ENCODE peak calls at places on chromosomes 13 and 19, in four cellular contexts. B, Q, N and Z are unnamed samples.

GRCh38 chr19:38744906-38745305 is 632 bp upstream of the CAPN12 start:
- DNase-seq in B (no peak), Q (no peak), N (no peak), Z (no peak)

GRCh38 chr13:77692746-77693448 is 4.6 kb upstream of the SLAIN1 start:
- DNase-seq in B (no peak), Q (no peak), N (no peak), Z (no peak)

GRCh38 chr19:45395524-45396388 is 9.1 kb downstream of the PPP1R13L start:
- DNase-seq in B (no peak), Q (no peak), N (peak), Z (no peak)

GRCh38 chr19:47719047-47719885 is 6.0 kb downstream of the EHD2 start:
- DNase-seq in B (peak), Q (peak), N (no peak), Z (peak)

GRCh38 chr13:26984337-26984736 is 187.3 kb downstream of the USP12 start:
- DNase-seq in B (no peak), Q (no peak), N (no peak), Z (no peak)

GRCh38 chr19:6501740-6502648 is at the start of gene TUBB4A:
- DNase-seq in B (peak), Q (peak), N (peak), Z (no peak)

GRCh38 chr19:1811472-1811894 is 593 bp downstream of the ATP8B3 start:
- DNase-seq in B (peak), Q (peak), N (peak), Z (peak)

GRCh38 chr13:112773601-112774447 is 84.0 kb downstream of the ATP11A start:
- DNase-seq in B (no peak), Q (no peak), N (no peak), Z (no peak)

GRCh38 chr19:14977128-14977527 is 2.5 kb downstream of the SLC1A6 start:
- DNase-seq in B (no peak), Q (no peak), N (no peak), Z (no peak)

GRCh38 chr19:33247441-33247819 is 21.8 kb upstream of the SLC7A10 start:
- DNase-seq in B (no peak), Q (peak), N (no peak), Z (no peak)

GRCh38 chr19:47305309-47305751 is 4.3 kb upstream of the C5AR1 start:
- DNase-seq in B (peak), Q (peak), N (peak), Z (peak)

DNA sequence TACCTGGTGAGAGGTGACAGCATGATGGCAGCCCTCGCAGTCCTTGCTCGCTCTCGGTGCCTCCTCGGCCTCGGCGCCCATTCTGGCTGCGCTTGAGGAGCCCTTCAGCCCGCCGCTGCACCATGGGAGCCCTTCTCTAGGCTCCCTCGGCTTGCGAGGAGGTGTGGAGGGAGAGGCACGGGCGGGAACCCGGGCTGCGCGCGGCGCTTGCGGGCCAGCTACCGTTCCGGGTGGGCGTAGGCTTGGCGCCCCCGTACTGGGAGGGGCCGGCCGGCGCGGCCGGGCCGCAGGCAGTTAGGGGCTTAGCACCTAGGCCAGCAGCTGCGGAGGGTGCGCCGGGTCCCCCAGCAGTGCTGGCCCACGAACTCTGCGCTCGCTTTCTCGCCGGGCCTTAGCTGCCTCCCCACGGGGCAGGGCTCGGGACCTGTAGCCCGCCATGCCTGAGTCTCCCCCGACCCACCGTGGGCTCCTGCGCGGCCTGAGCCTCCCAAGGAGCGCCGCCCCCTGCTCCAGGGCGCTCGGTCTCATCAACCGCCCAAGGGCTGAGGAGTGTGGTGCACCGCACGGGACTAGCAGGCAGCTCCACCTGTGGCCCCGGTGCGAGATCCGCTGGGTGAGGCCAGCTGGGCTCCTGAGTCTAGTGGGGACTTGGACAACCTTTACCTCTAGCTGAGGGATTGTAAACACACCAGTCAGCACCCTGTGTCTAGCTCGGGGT is 1624.3 kb downstream of the SLITRK1 start:
- DNase-seq in B (no peak), Q (no peak), N (no peak), Z (no peak)
- H3K27ac ChIP-seq in B (no peak), Q (no peak), N (no peak), Z (no peak)

GRCh38 chr13:99991806-99992242 is 10.2 kb downstream of the ZIC2 start:
- DNase-seq in B (no peak), Q (no peak), N (no peak), Z (no peak)
- H3K4me3 ChIP-seq in B (no peak), Q (no peak), N (no peak), Z (no peak)

GRCh38 chr19:54162884-54163283 is 3.4 kb upstream of the LENG1 start:
- DNase-seq in B (no peak), Q (no peak), N (no peak), Z (no peak)
- TF ChIP-seq POLR2A in B (peak), Q (no peak), N (no peak), Z (no peak)

GRCh38 chr19:18041054-18041453 is 33.1 kb downstream of the ARRDC2 start:
- DNase-seq in B (no peak), Q (no peak), N (no peak), Z (no peak)

GRCh38 chr19:18046066-18046718 is 38.2 kb downstream of the ARRDC2 start:
- DNase-seq in B (peak), Q (no peak), N (peak), Z (peak)

GRCh38 chr19:18045307-18046013 is 37.5 kb downstream of the ARRDC2 start:
- DNase-seq in B (no peak), Q (no peak), N (no peak), Z (no peak)

GRCh38 chr19:18049390-18049789 is 37.3 kb downstream of the IL12RB1 start:
- DNase-seq in B (peak), Q (peak), N (no peak), Z (peak)

DNA sequence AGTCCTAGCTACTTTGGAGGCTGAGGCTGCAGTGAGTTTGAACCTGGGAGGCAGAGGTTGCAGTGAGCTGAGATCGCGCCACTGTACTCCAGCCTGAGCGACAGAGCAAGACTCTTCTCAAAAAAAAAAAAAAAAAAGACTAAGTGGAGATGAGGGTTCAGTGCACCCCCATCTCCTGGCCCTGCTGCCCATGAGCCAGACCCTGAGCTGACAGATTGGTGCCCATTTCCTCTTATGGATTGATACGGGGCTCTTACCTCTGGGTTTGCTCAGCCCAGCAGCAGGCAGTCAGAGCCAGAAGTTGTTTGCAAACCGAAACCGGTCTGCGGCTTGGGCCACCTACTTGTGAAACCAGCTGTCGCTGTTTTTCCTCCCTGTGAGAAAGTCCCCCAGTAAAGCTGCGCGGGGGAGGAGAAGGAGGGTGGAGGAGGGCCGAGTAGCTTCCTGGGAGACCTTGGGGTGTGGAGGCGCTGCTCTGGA is 36.9 kb downstream of the ARRDC2 start:
- DNase-seq in B (peak), Q (peak), N (peak), Z (peak)
- H3K27ac ChIP-seq in B (peak), Q (peak), N (peak), Z (peak)